ENCODE peak calls at places on chromosomes 12 and 14, in five cellular contexts. Z is sigmoid colon; I is tibial nerve; V is left lung; T is naive thymus-derived CD4-positive, alpha-beta T cell. M is an unnamed sample.

GRCh38 chr14:21087294-21088091 is 11.0 kb downstream of the ZNF219 start:
- DNase-seq in I (no peak), Z (no peak), V (peak; percentile 82), T (peak; percentile 93), M (peak; percentile 79)

GRCh38 chr14:59360923-59361794 is 104.0 kb downstream of the GPR135 start:
- DNase-seq in T (no peak), I (peak; percentile 63), Z (peak; percentile 84), V (peak; percentile 79), M (no peak)

GRCh38 chr14:64698899-64699298 is 5.3 kb upstream of the PLEKHG3 start:
- DNase-seq in Z (peak; percentile 29), V (no peak), I (no peak), T (no peak), M (no peak)

GRCh38 chr12:30706476-30706875 is 10.8 kb upstream of the IPO8 start:
- DNase-seq in T (no peak), V (no peak), I (no peak), Z (no peak), M (no peak)

GRCh38 chr12:41936333-41936732 is 208.3 kb downstream of the GXYLT1 start:
- DNase-seq in V (no peak), Z (no peak), I (no peak), T (no peak), M (no peak)

GRCh38 chr12:13387074-13387473 is 190.5 kb downstream of the EMP1 start:
- DNase-seq in Z (no peak), V (no peak), T (no peak), I (no peak), M (no peak)

GRCh38 chr14:72544615-72545387 is 349.1 kb downstream of the DPF3 start:
- DNase-seq in V (no peak), T (no peak), Z (no peak), I (no peak), M (no peak)

GRCh38 chr12:103673891-103674375 is 86.9 kb downstream of the STAB2 start:
- DNase-seq in T (no peak), I (no peak), Z (no peak), V (no peak), M (no peak)

GRCh38 chr12:113120670-113121370 is 14.7 kb downstream of the RASAL1 start:
- DNase-seq in V (no peak), T (no peak), Z (no peak), I (no peak), M (no peak)

GRCh38 chr12:122819209-122819805 is 15.9 kb upstream of the HIP1R start:
- DNase-seq in I (no peak), T (no peak), Z (no peak), V (no peak), M (no peak)

GRCh38 chr14:64417042-64417770 is 29.1 kb downstream of the MTHFD1 start:
- DNase-seq in V (no peak), I (no peak), T (no peak), Z (no peak), M (no peak)

GRCh38 chr12:57237952-57238853 is 8.7 kb downstream of the SHMT2 start:
- DNase-seq in T (no peak), I (no peak), V (peak; percentile 78), Z (peak; percentile 67), M (no peak)

GRCh38 chr14:103186894-103187586 is 63.8 kb downstream of the TNFAIP2 start:
- DNase-seq in Z (peak; percentile 53), V (no peak), I (no peak), T (no peak), M (no peak)

GRCh38 chr12:96985515-96986362 is 78.7 kb downstream of the NEDD1 start:
- DNase-seq in Z (no peak), V (peak; percentile 83), T (peak; percentile 40), I (no peak), M (peak; percentile 7)

GRCh38 chr12:67367843-67368242 is 98.7 kb downstream of the CAND1 start:
- DNase-seq in I (no peak), T (no peak), V (no peak), Z (no peak), M (no peak)

GRCh38 chr14:44912041-44912869 is 49.5 kb downstream of the KLHL28 start:
- DNase-seq in V (peak; percentile 78), T (no peak), I (no peak), Z (no peak), M (no peak)

GRCh38 chr14:67269338-67270060 is 28.3 kb downstream of the PALS1 start:
- DNase-seq in I (no peak), V (no peak), T (no peak), Z (no peak), M (no peak)

GRCh38 chr14:46769292-46769691 is 117.7 kb upstream of the RPL10L start:
- DNase-seq in T (no peak), V (no peak), Z (no peak), I (no peak), M (no peak)

GRCh38 chr14:89813485-89814080 is 140.9 kb downstream of the EFCAB11 start:
- DNase-seq in T (no peak), Z (no peak), I (no peak), V (no peak), M (no peak)

GRCh38 chr12:93098077-93098476 is 169.0 kb upstream of the EEA1 start:
- DNase-seq in V (no peak), I (peak; percentile 86), T (peak; percentile 64), Z (no peak), M (peak; percentile 50)

GRCh38 chr12:70557583-70558263 is 79.5 kb downstream of the PTPRB start:
- DNase-seq in T (no peak), I (no peak), Z (no peak), V (no peak), M (no peak)

GRCh38 chr14:30608533-30609006 is 13.5 kb upstream of the SCFD1 start:
- DNase-seq in I (no peak), V (no peak), T (no peak), Z (no peak), M (no peak)

GRCh38 chr12:58285551-58285950 is 344.2 kb downstream of the ATP23 start:
- DNase-seq in T (no peak), I (no peak), Z (no peak), V (no peak), M (no peak)

GRCh38 chr12:27332407-27333310 is at the start of gene BMAL2:
- DNase-seq in T (peak; percentile 21), V (peak; percentile 90), I (no peak), Z (no peak), M (no peak)

GRCh38 chr12:43115441-43116160 is 436.4 kb downstream of the ADAMTS20 start:
- DNase-seq in T (no peak), Z (no peak), I (no peak), V (no peak), M (no peak)

GRCh38 chr14:50978888-50979287 is 34.6 kb upstream of the PYGL start:
- DNase-seq in I (no peak), V (no peak), T (no peak), Z (no peak), M (no peak)

GRCh38 chr14:31964979-31965734 is 111.9 kb upstream of the ARHGAP5 start:
- DNase-seq in V (no peak), I (no peak), Z (no peak), T (no peak), M (no peak)

GRCh38 chr14:62118461-62118860 is 356.2 kb downstream of the SNAPC1 start:
- DNase-seq in T (no peak), I (no peak), V (no peak), Z (no peak), M (no peak)
- H3K4me3 ChIP-seq in T (no peak overlapping the region), I (no peak overlapping the region), V (no peak overlapping the region), Z (no peak overlapping the region), M (no peak overlapping the region)

GRCh38 chr14:53620890-53621289 is 335.7 kb downstream of the BMP4 start:
- DNase-seq in Z (no peak), T (no peak), I (no peak), V (no peak), M (no peak)
- H3K4me1 ChIP-seq in Z (peaks cover 43% of the 10 kb centered on the region), T (no peaks in the 10 kb centered on the region), I (no peaks in the 10 kb centered on the region), V (no peaks in the 10 kb centered on the region), M (no peaks in the 10 kb centered on the region)

GRCh38 chr14:36605506-36605857 is 23.1 kb upstream of the NKX2-8 start:
- DNase-seq in V (no peak), I (no peak), T (no peak), Z (no peak), M (no peak)

GRCh38 chr14:36600431-36600830 is 18.0 kb upstream of the NKX2-8 start:
- DNase-seq in Z (no peak), V (no peak), T (no peak), I (no peak), M (no peak)

DNA sequence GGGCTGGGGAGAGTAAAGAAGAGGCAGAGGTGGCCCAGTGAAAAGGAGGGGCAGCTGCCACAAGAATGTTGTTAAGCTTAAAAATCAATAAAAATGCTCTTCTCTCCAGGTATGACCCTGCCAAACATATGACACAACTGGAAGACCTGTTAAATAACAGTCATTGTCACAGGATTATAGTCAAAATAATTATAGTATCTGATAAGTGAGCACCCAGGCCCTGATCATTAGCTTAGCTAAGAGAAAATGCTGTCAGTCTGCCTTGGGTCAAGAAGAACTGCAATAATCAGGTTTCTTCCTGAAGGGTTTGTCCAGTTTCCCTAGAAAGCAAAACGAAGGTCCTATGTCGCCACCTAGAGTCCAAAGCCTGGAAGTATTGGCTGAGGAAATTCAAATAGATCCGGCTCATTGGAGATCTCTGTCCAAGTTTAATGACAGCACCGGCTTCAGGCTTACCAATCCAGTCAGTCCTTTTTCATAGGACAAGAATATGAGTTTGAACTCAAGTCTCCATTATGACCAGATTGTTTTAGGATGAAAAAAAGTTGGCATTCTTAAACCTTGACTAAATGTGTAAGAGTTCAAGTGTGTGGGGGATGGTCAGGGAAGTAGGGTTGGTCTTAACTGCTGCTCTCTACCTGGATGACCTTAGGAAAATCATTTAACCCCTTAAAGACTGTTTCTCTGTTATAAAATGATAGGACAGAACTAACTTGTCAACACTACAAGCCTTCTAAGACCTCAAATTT is 22.5 kb upstream of the NKX2-8 start:
- DNase-seq in I (peak; percentile 51), Z (no peak), V (no peak), T (peak; percentile 4), M (no peak)
- H3K36me3 ChIP-seq in I (no peaks in the 10 kb centered on the region), Z (no peaks in the 10 kb centered on the region), V (no peaks in the 10 kb centered on the region), T (no peaks in the 10 kb centered on the region), M (no peaks in the 10 kb centered on the region)

DNA sequence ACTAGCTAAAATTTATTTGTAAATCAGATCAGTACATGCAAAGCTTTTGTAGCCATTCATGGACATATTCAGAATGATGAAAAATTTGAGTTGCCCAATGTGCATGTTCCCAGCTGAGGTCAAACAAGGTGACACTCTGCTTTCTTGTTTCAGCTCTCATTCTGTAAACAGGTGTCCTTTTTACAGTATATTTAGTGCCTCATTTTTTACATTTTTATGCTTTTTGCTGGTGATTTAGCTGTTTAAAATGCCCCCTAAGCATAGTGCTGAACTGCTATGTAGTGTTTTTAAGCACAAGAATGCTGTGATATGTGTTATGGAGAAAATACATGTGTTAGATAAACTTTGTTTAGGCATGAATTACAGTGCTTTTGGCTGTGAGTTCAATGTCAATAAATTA is 76.4 kb downstream of the MIA2 start:
- DNase-seq in V (no peak), T (no peak), I (no peak), Z (no peak), M (no peak)
- H3K4me3 ChIP-seq in V (no peak overlapping the region), T (no peak overlapping the region), I (no peak overlapping the region), Z (no peak overlapping the region), M (no peak overlapping the region)

GRCh38 chr14:76761198-76761848 is at the start of gene VASH1:
- DNase-seq in V (peak; percentile 92), Z (peak; percentile 86), T (peak; percentile 16), I (no peak), M (peak; percentile 36)

GRCh38 chr14:76760331-76761197 is 704 bp upstream of the VASH1 start:
- DNase-seq in V (no peak), T (no peak), Z (no peak), I (no peak), M (no peak)

GRCh38 chr14:76761849-76762616 is 765 bp downstream of the VASH1 start:
- DNase-seq in V (no peak), I (no peak), Z (no peak), T (no peak), M (no peak)

GRCh38 chr14:76763362-76764041 is 2.2 kb downstream of the VASH1 start:
- DNase-seq in T (no peak), V (no peak), I (no peak), Z (no peak), M (no peak)

GRCh38 chr14:76762617-76763361 is 1.5 kb downstream of the VASH1 start:
- DNase-seq in Z (no peak), T (no peak), V (no peak), I (no peak), M (no peak)
- H3K4me1 ChIP-seq in Z (peaks cover 29% of the 10 kb centered on the region), T (peaks cover 7% of the 10 kb centered on the region), V (peaks cover 50% of the 10 kb centered on the region), I (peaks cover 10% of the 10 kb centered on the region), M (peaks cover 15% of the 10 kb centered on the region)